ENCODE peak calls at places on chromosome 15, in four cellular contexts. P, Z, S and T are unnamed samples.

GRCh38 chr15:59191855-59192237 is 14.8 kb upstream of the LDHAL6B start:
- DNase-seq in Z (peak; percentile 95), S (no peak), P (no peak), T (peak; percentile 85)

GRCh38 chr15:98845138-98845884 is 162.3 kb downstream of the PGPEP1L start:
- DNase-seq in Z (no peak), P (no peak), S (no peak), T (peak; percentile 16)

GRCh38 chr15:100931143-100931890 is 12.2 kb downstream of the LRRK1 start:
- DNase-seq in S (no peak), P (no peak), Z (no peak), T (no peak)

GRCh38 chr15:35182841-35183479 is 97.9 kb upstream of the NANOGP8 start:
- DNase-seq in S (peak; percentile 30), P (no peak), Z (no peak), T (no peak)

GRCh38 chr15:23532019-23532418 is 33.5 kb upstream of the MKRN3 start:
- DNase-seq in S (peak; percentile 68), Z (peak; percentile 2), P (no peak), T (no peak)

GRCh38 chr15:52481915-52482314 is 46.8 kb downstream of the MYO5A start:
- DNase-seq in S (peak; percentile 47), Z (peak; percentile 86), P (no peak), T (peak; percentile 72)

GRCh38 chr15:98609144-98609852 is 39.0 kb upstream of the IGF1R start:
- DNase-seq in Z (peak; percentile 82), S (no peak), P (no peak), T (peak; percentile 91)

GRCh38 chr15:69857246-69857645 is 240.5 kb downstream of the TLE3 start:
- DNase-seq in P (no peak), Z (no peak), S (no peak), T (no peak)

GRCh38 chr15:55780292-55780691 is 37.3 kb upstream of the PRTG start:
- DNase-seq in S (no peak), Z (no peak), P (no peak), T (no peak)

GRCh38 chr15:80485370-80486164 is 81.4 kb downstream of the ARNT2 start:
- DNase-seq in Z (no peak), S (no peak), P (no peak), T (no peak)

GRCh38 chr15:63860161-63860954 is 26.6 kb upstream of the HERC1 start:
- DNase-seq in Z (no peak), P (no peak), S (no peak), T (no peak)

GRCh38 chr15:60255390-60255789 is 142.4 kb downstream of the ANXA2 start:
- DNase-seq in S (peak; percentile 4), Z (no peak), P (no peak), T (peak; percentile 23)

GRCh38 chr15:35168464-35168863 is 83.4 kb upstream of the NANOGP8 start:
- DNase-seq in Z (peak; percentile 79), S (no peak), P (no peak), T (peak; percentile 71)

GRCh38 chr15:95826388-95826781 is 504.1 kb upstream of the NR2F2 start:
- DNase-seq in P (no peak), S (no peak), Z (no peak), T (no peak)

GRCh38 chr15:88617031-88617722 is 4.0 kb upstream of the AEN start:
- DNase-seq in S (no peak), Z (no peak), P (no peak), T (no peak)

GRCh38 chr15:71411538-71412482 is 296.5 kb downstream of the THSD4 start:
- DNase-seq in S (peak; percentile 30), Z (peak; percentile 8), P (peak; percentile 83), T (peak; percentile 81)

GRCh38 chr15:94584833-94585244 is 353.5 kb downstream of the MCTP2 start:
- DNase-seq in Z (no peak), S (no peak), P (no peak), T (peak; percentile 18)

GRCh38 chr15:48680841-48681240 is 35.3 kb upstream of the FBN1 start:
- DNase-seq in Z (peak; percentile 91), P (no peak), S (no peak), T (peak; percentile 52)

GRCh38 chr15:63070681-63071129 is 28.2 kb downstream of the TPM1 start:
- DNase-seq in Z (no peak), S (no peak), P (no peak), T (peak; percentile 73)

GRCh38 chr15:59791646-59792208 is 102.6 kb upstream of the BNIP2 start:
- DNase-seq in P (no peak), Z (no peak), S (no peak), T (no peak)

GRCh38 chr15:46854559-46854958 is 862.7 kb upstream of the SEMA6D start:
- DNase-seq in P (no peak), S (no peak), Z (no peak), T (peak; percentile 1)

GRCh38 chr15:51088585-51088984 is 6.1 kb downstream of the TNFAIP8L3 start:
- DNase-seq in S (no peak), Z (no peak), P (no peak), T (no peak)

GRCh38 chr15:63107895-63108546 is 13.6 kb upstream of the LACTB start:
- DNase-seq in S (no peak), Z (peak; percentile 100), P (no peak), T (peak; percentile 99)

GRCh38 chr15:91140561-91140960 is 40.5 kb downstream of the SV2B start:
- DNase-seq in P (no peak), Z (no peak), S (no peak), T (no peak)

GRCh38 chr15:49927462-49927861 is 191.6 kb downstream of the ATP8B4 start:
- DNase-seq in S (no peak), Z (peak; percentile 8), P (no peak), T (no peak)

GRCh38 chr15:101000271-101000681 is 81.1 kb downstream of the LRRK1 start:
- DNase-seq in Z (peak; percentile 61), P (no peak), S (no peak), T (peak; percentile 20)

GRCh38 chr15:43509002-43509922 is 8.1 kb upstream of the MAP1A start:
- DNase-seq in S (no peak), Z (peak; percentile 16), P (peak; percentile 39), T (peak; percentile 23)

GRCh38 chr15:80174017-80174746 is 21.4 kb downstream of the FAH start:
- DNase-seq in P (no peak), S (peak; percentile 39), Z (peak; percentile 72), T (peak; percentile 85)